ENCODE peak calls at places on chromosomes 13 and 19, in nine cellular contexts. L, I, P, C, F, R, E, O and Z are unnamed samples.

GRCh38 chr13:29111446-29111845 is 291.3 kb downstream of the MTUS2 start:
- DNase-seq in L (no peak), I (no peak), P (no peak), C (peak), F (no peak), R (no peak), E (no peak), O (no peak), Z (no peak)

GRCh38 chr19:48341006-48341405 is 15.7 kb downstream of the EMP3 start:
- DNase-seq in L (no peak), I (peak), P (no peak), C (no peak), F (no peak), R (peak), E (no peak), O (peak), Z (no peak)

GRCh38 chr13:32917504-32917903 is 98.7 kb upstream of the KL start:
- DNase-seq in L (no peak), I (no peak), P (no peak), C (no peak), F (no peak), R (no peak), E (no peak), O (peak), Z (no peak)

GRCh38 chr19:49017041-49017665 is at the start of gene LHB:
- DNase-seq in L (no peak), I (no peak), P (no peak), C (no peak), F (no peak), R (no peak), E (no peak), O (no peak), Z (no peak)

GRCh38 chr19:41744850-41745249 is 10.5 kb upstream of the CEACAM6 start:
- DNase-seq in L (no peak), I (no peak), P (no peak), C (no peak), F (no peak), R (no peak), E (no peak), O (no peak), Z (no peak)

GRCh38 chr19:6101291-6101690 is 9.0 kb downstream of the RFX2 start:
- DNase-seq in L (no peak), I (no peak), P (no peak), C (no peak), F (no peak), R (no peak), E (no peak), O (no peak), Z (no peak)

GRCh38 chr13:63696055-63696454 is 2280.4 kb upstream of the PCDH20 start:
- DNase-seq in L (no peak), I (no peak), P (no peak), C (no peak), F (no peak), R (no peak), E (no peak), O (peak), Z (no peak)

GRCh38 chr13:40063278-40063698 is 407.8 kb downstream of the COG6 start:
- DNase-seq in L (no peak), I (no peak), P (no peak), C (peak), F (no peak), R (no peak), E (no peak), O (peak), Z (no peak)

GRCh38 chr13:113656831-113657671 is 947 bp downstream of the ATP4B start:
- DNase-seq in L (no peak), I (no peak), P (peak), C (no peak), F (no peak), R (no peak), E (no peak), O (no peak), Z (no peak)

GRCh38 chr13:53781941-53782340 is 753.3 kb downstream of the OLFM4 start:
- DNase-seq in L (no peak), I (peak), P (no peak), C (no peak), F (no peak), R (no peak), E (no peak), O (no peak), Z (no peak)